ENCODE peak calls at places on chromosomes 7 and 10, in five cellular contexts. F is naive thymus-derived CD8-positive, alpha-beta T cell; P is left cardiac atrium; Z is upper lobe of right lung; B is activated CD8-positive, alpha-beta T cell treated with anti-CD3 and anti-CD28 coated beads for 36 hours. H is an unnamed sample.

GRCh38 chr7:148495614-148496013 is 95.0 kb upstream of the C7orf33 start:
- ATAC-seq in F (no peak), P (peak), Z (no peak), B (no peak), H (no peak)

GRCh38 chr7:93147358-93147757 is 827 bp downstream of the SAMD9L start:
- ATAC-seq in F (peak), P (peak), Z (peak), B (peak), H (peak)

GRCh38 chr10:79155301-79156081 is 86.7 kb downstream of the ZMIZ1 start:
- ATAC-seq in F (no peak), P (peak), Z (peak), B (no peak), H (no peak)

GRCh38 chr10:27388761-27389399 is 115.2 kb upstream of the RAB18 start:
- ATAC-seq in F (no peak), P (peak), Z (no peak), B (no peak), H (no peak)

GRCh38 chr10:57535306-57535705 is 732.4 kb downstream of the IPMK start:
- ATAC-seq in F (no peak), P (no peak), Z (no peak), B (no peak), H (no peak)

GRCh38 chr7:16923019-16923418 is 41.2 kb upstream of the AGR3 start:
- ATAC-seq in F (no peak), P (no peak), Z (no peak), B (peak), H (peak)

GRCh38 chr7:50952544-50952943 is 169.8 kb upstream of the GRB10 start:
- ATAC-seq in F (no peak), P (no peak), Z (no peak), B (no peak), H (no peak)

GRCh38 chr10:49323896-49324270 is 24.9 kb downstream of the C10orf71 start:
- ATAC-seq in F (no peak), P (no peak), Z (no peak), B (no peak), H (no peak)

GRCh38 chr7:3243256-3243655 is 57.8 kb upstream of the SDK1 start:
- ATAC-seq in F (no peak), P (no peak), Z (no peak), B (no peak), H (no peak)

GRCh38 chr7:143372070-143372469 is 9.1 kb upstream of the ZYX start:
- ATAC-seq in F (peak), P (peak), Z (peak), B (peak), H (peak)